ENCODE peak calls at places on chromosomes 5 and 9, in seven cellular contexts. V is HepG2; X is left lung; T is K562; K is CD8-positive, alpha-beta memory T cell; S is right atrium auricular region; Y is psoas muscle. R is an unnamed sample. For H3K4me1, the result is how much of the 10 kb centered on the place peaks cover.

GRCh38 chr9:83299556-83299955 is 236.6 kb upstream of the RASEF start:
- DNase-seq in V (no peak), X (no peak), T (no peak), K (no peak), S (no peak), Y (no peak), R (no peak)

GRCh38 chr9:27496134-27496504 is 28.0 kb upstream of the IFNK start:
- DNase-seq in V (no peak), X (no peak), T (no peak), K (no peak), S (no peak), Y (no peak), R (no peak)

GRCh38 chr9:33818167-33818831 is 1.3 kb downstream of the UBE2R2 start:
- DNase-seq in V (peak), X (no peak), T (no peak), K (no peak), S (no peak), Y (peak), R (no peak)

GRCh38 chr5:151082274-151082902 is 1.6 kb upstream of the TNIP1 start:
- DNase-seq in V (peak), X (no peak), T (peak), K (no peak), S (no peak), Y (no peak), R (no peak)

GRCh38 chr5:149002053-149002452 is 60.8 kb downstream of the SH3TC2 start:
- DNase-seq in V (peak), X (no peak), T (no peak), K (no peak), S (no peak), Y (peak), R (no peak)

GRCh38 chr5:149046196-149046829 is 16.5 kb downstream of the SH3TC2 start:
- DNase-seq in V (no peak), X (no peak), T (peak), K (no peak), S (no peak), Y (no peak), R (no peak)

GRCh38 chr9:33458444-33458843 is 11.1 kb upstream of the AQP3 start:
- DNase-seq in V (peak), X (no peak), T (peak), K (peak), S (no peak), Y (no peak), R (peak)

GRCh38 chr5:122473138-122473843 is 161.3 kb downstream of the SNCAIP start:
- DNase-seq in V (no peak), X (no peak), T (no peak), K (no peak), S (no peak), Y (no peak), R (no peak)

GRCh38 chr9:95031711-95032461 is 285.6 kb downstream of the FANCC start:
- DNase-seq in V (peak), X (peak), T (no peak), K (no peak), S (no peak), Y (no peak), R (no peak)

GRCh38 chr5:56658972-56659371 is 156.4 kb upstream of the MAP3K1 start:
- DNase-seq in V (no peak), X (no peak), T (no peak), K (no peak), S (no peak), Y (no peak), R (no peak)

GRCh38 chr5:56656816-56657740 is 158.3 kb upstream of the MAP3K1 start:
- DNase-seq in V (no peak), X (no peak), T (no peak), K (no peak), S (no peak), Y (no peak), R (no peak)

GRCh38 chr5:56663523-56663922 is 151.8 kb upstream of the MAP3K1 start:
- DNase-seq in V (no peak), X (no peak), T (no peak), K (no peak), S (no peak), Y (no peak), R (no peak)

GRCh38 chr5:56662891-56663290 is 152.5 kb upstream of the MAP3K1 start:
- DNase-seq in V (no peak), X (no peak), T (no peak), K (no peak), S (no peak), Y (no peak), R (no peak)

GRCh38 chr5:56659991-56660390 is 155.4 kb upstream of the MAP3K1 start:
- DNase-seq in V (no peak), X (no peak), T (no peak), K (no peak), S (no peak), Y (no peak), R (no peak)
- H3K4me1 ChIP-seq in V (under half), X (under half), T (under half), K (under half), S (under half), Y (under half), R (under half)

GRCh38 chr5:130227699-130228098 is 323.4 kb downstream of the CHSY3 start:
- DNase-seq in V (no peak), X (no peak), T (no peak), K (no peak), S (no peak), Y (no peak), R (no peak)
- H3K27ac ChIP-seq in V (no peak), X (no peak), T (no peak), K (no peak), S (no peak), Y (no peak), R (no peak)

GRCh38 chr9:131736440-131736839 is 3.4 kb downstream of the RAPGEF1 start:
- DNase-seq in V (no peak), X (no peak), T (no peak), K (no peak), S (no peak), Y (no peak), R (no peak)
- H3K4me1 ChIP-seq in V (half or more), X (half or more), T (under half), K (half or more), S (under half), Y (half or more), R (half or more)

GRCh38 chr5:155678371-155678770 is 648.6 kb upstream of the SGCD start:
- DNase-seq in V (no peak), X (no peak), T (no peak), K (no peak), S (no peak), Y (no peak), R (no peak)

GRCh38 chr5:155679530-155679929 is 647.4 kb upstream of the SGCD start:
- DNase-seq in V (no peak), X (no peak), T (no peak), K (no peak), S (no peak), Y (no peak), R (no peak)

DNA sequence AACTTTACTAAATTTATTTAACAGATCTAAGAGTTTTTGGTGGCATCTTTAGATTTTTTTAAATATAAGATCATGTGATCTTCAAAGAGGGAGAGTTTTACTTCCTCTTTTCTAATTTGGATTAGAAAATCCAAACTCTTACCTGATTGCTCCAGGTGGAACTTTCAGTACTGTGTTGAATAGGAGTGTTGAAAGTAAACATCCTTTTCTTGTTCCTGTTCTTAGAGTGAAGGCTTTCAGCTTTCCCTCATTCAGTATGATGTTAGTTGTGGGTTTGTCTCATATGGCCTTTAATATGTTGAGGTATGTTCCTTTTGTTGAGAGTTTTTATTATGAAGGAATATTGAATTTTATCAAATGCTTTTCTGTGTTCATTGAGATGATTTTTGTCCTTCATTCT is 650.0 kb upstream of the SGCD start:
- DNase-seq in V (no peak), X (no peak), T (no peak), K (no peak), S (no peak), Y (no peak), R (no peak)
- H3K27ac ChIP-seq in V (no peak), X (no peak), T (no peak), K (no peak), S (no peak), Y (no peak), R (no peak)

GRCh38 chr9:77751341-77752091 is 103.4 kb upstream of the GNA14 start:
- DNase-seq in V (peak), X (no peak), T (peak), K (no peak), S (no peak), Y (no peak), R (no peak)

GRCh38 chr9:77753183-77753582 is 105.1 kb upstream of the GNA14 start:
- DNase-seq in V (no peak), X (no peak), T (no peak), K (no peak), S (no peak), Y (no peak), R (no peak)

GRCh38 chr9:77759391-77759790 is 111.3 kb upstream of the GNA14 start:
- DNase-seq in V (no peak), X (no peak), T (no peak), K (no peak), S (no peak), Y (no peak), R (no peak)

GRCh38 chr9:77752566-77752965 is 104.4 kb upstream of the GNA14 start:
- DNase-seq in V (no peak), X (no peak), T (no peak), K (no peak), S (no peak), Y (no peak), R (no peak)

GRCh38 chr9:77756449-77756848 is 108.3 kb upstream of the GNA14 start:
- DNase-seq in V (peak), X (no peak), T (no peak), K (no peak), S (no peak), Y (no peak), R (no peak)
- H3K4me1 ChIP-seq in V (under half), X (under half), T (under half), K (under half), S (under half), Y (under half), R (under half)

DNA sequence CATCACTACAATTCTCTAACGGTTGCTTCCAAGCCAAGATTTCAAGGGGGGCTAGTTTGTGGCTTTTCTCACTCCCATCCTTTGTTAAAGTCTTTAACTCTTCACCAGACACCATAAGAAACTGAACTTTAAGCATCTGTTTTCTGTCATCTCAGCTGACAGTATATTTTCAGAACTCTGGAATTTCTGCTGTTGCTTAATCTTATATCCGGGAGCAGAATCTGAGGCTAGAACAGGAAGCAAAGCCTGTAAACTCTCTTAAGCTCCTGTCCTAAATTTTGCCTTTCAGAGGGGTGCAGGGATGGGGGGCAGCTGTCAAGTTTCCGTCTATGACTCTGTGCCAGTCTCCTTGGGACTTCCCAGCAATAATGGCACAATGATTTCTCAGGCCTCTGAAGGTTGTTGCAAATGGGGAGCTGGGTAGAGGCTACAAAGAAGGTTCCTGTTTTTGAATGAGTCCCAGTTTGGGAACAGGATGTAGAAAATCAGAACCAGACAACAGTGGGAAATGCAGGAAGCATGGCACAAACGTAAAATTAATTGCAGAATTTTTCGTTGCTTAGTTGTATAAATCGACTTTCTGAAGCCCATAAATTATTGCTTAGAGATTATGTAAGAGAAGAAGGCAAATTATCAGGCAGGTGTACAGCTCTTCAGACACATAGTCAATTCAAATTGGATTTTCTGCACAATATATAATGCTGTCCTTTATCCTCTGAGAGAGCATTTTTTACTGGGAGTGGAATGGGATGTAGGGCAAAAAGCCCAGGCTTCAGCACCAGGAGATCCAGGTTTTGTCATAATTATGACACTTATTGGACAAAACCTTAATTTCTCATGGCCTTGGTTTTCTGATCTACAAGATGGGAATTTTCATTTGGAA is 430.9 kb downstream of the DMAC1 start:
- DNase-seq in V (no peak), X (no peak), T (no peak), K (no peak), S (no peak), Y (no peak), R (no peak)
- H3K27ac ChIP-seq in V (no peak), X (peak), T (no peak), K (no peak), S (peak), Y (no peak), R (no peak)

R was measured in CD8-positive, alpha-beta T cell.